ENCODE peak calls at places on chromosomes 7 and 10, in ten cellular contexts. C is NCI-H146; E is NCI-H446; T is pulmonary artery endothelial cell; Z is neural crest cell; O is GM04504; M is A172; Q is NCI-H1417; F is GM18507; P is activated CD8-positive, alpha-beta T cell treated with anti-CD3 and anti-CD28 coated beads, Interleukin-2, amount 10 ng/mL, durations not matched to agents 7 days and 5 days. V is an unnamed sample.

GRCh38 chr10:100969175-100970075 is at the start of gene SEMA4G:
- DNase-seq in P (peak), E (peak), O (no peak), F (peak), T (no peak), Q (peak), M (no peak), C (peak), Z (peak), V (peak)

GRCh38 chr7:92732451-92733036 is 103.8 kb downstream of the CDK6 start:
- DNase-seq in T (no peak), M (no peak), C (no peak), P (no peak), F (no peak), Q (no peak), Z (no peak), O (no peak), E (no peak), V (no peak)

GRCh38 chr7:4045975-4046374 is 636.1 kb upstream of the FOXK1 start:
- DNase-seq in O (no peak), Z (no peak), C (no peak), P (no peak), Q (no peak), M (no peak), E (no peak), F (no peak), T (no peak), V (no peak)

GRCh38 chr10:22429981-22430421 is 84.7 kb downstream of the SPAG6 start:
- DNase-seq in Q (no peak), C (no peak), M (no peak), P (no peak), T (no peak), F (no peak), Z (no peak), O (no peak), E (no peak), V (no peak)

GRCh38 chr10:120584786-120585185 is 127.8 kb downstream of the PLPP4 start:
- DNase-seq in C (no peak), O (no peak), P (no peak), F (no peak), E (no peak), M (no peak), Z (no peak), Q (no peak), T (no peak), V (no peak)

GRCh38 chr10:112805701-112806100 is 144.3 kb upstream of the TCF7L2 start:
- DNase-seq in F (no peak), Q (no peak), C (no peak), T (no peak), E (no peak), M (no peak), Z (no peak), P (no peak), O (no peak), V (no peak)

GRCh38 chr10:89773081-89773480 is 71.7 kb downstream of the KIF20B start:
- DNase-seq in F (no peak), C (no peak), P (no peak), Q (no peak), E (no peak), Z (no peak), M (no peak), T (no peak), O (no peak), V (no peak)

GRCh38 chr7:123632808-123633207 is 22.9 kb upstream of the LMOD2 start:
- DNase-seq in Q (no peak), P (no peak), T (no peak), C (no peak), O (no peak), E (no peak), Z (no peak), F (no peak), M (no peak), V (no peak)

GRCh38 chr7:73918926-73919693 is 58.2 kb downstream of the TMEM270 start:
- DNase-seq in Z (no peak), Q (peak), C (no peak), T (no peak), O (no peak), M (no peak), E (no peak), P (no peak), F (no peak), V (no peak)

GRCh38 chr10:116765549-116766162 is 23.3 kb upstream of the HSPA12A start:
- DNase-seq in Q (peak), M (no peak), C (no peak), F (no peak), P (peak), Z (no peak), O (no peak), E (no peak), T (no peak), V (no peak)

GRCh38 chr10:61633665-61634064 is 29.1 kb upstream of the CABCOCO1 start:
- DNase-seq in O (no peak), F (no peak), Z (no peak), T (no peak), Q (no peak), C (no peak), E (no peak), M (no peak), P (no peak), V (no peak)

V was measured in GM12891.